ENCODE peak calls at places on chromosomes 4 and X, in four cellular contexts. One of them, this sample, is unnamed. For H3K4me1, the result is how much of the 10 kb centered on the place peaks cover.

GRCh38 chr4:23060776-23061175 is 368.0 kb downstream of the GBA3 start:
- DNase-seq in lower lobe of right lung: no peak
- DNase-seq in CD8-positive, alpha-beta memory T cell: no peak
- DNase-seq in neuronal stem cell: no peak
- DNase-seq in this sample: no peak

GRCh38 chrX:46573896-46574336 is 351 bp downstream of the CHST7 start:
- DNase-seq in lower lobe of right lung: peak
- DNase-seq in CD8-positive, alpha-beta memory T cell: peak
- DNase-seq in neuronal stem cell: peak
- DNase-seq in this sample: peak

GRCh38 chrX:78747471-78747870 is at the start of gene LPAR4:
- DNase-seq in lower lobe of right lung: no peak
- DNase-seq in CD8-positive, alpha-beta memory T cell: no peak
- DNase-seq in neuronal stem cell: peak
- DNase-seq in this sample: no peak

GRCh38 chr4:20356565-20356964 is 104.9 kb downstream of the SLIT2 start:
- DNase-seq in lower lobe of right lung: no peak
- DNase-seq in CD8-positive, alpha-beta memory T cell: no peak
- DNase-seq in neuronal stem cell: peak
- DNase-seq in this sample: no peak

GRCh38 chr4:143564472-143564871 is 51.0 kb downstream of the SMARCA5 start:
- DNase-seq in neuronal stem cell: no peak
- DNase-seq in lower lobe of right lung: no peak
- DNase-seq in CD8-positive, alpha-beta memory T cell: no peak
- DNase-seq in this sample: no peak

GRCh38 chr4:54277691-54278090 is 48.6 kb downstream of the PDGFRA start:
- DNase-seq in lower lobe of right lung: no peak
- DNase-seq in neuronal stem cell: no peak
- DNase-seq in CD8-positive, alpha-beta memory T cell: no peak
- DNase-seq in this sample: peak

GRCh38 chrX:129039176-129039575 is 484.1 kb downstream of the SMARCA1 start:
- DNase-seq in CD8-positive, alpha-beta memory T cell: no peak
- DNase-seq in neuronal stem cell: no peak
- DNase-seq in lower lobe of right lung: no peak
- DNase-seq in this sample: no peak

GRCh38 chrX:18698762-18699650 is 8.4 kb upstream of the PPEF1 start:
- DNase-seq in lower lobe of right lung: no peak
- DNase-seq in neuronal stem cell: no peak
- DNase-seq in CD8-positive, alpha-beta memory T cell: no peak
- DNase-seq in this sample: no peak

GRCh38 chr4:102196221-102196620 is 149.1 kb downstream of the SLC39A8 start:
- DNase-seq in CD8-positive, alpha-beta memory T cell: no peak
- DNase-seq in neuronal stem cell: no peak
- DNase-seq in lower lobe of right lung: no peak
- DNase-seq in this sample: no peak

GRCh38 chr4:56004235-56004634 is 55.5 kb downstream of the CEP135 start:
- DNase-seq in lower lobe of right lung: no peak
- DNase-seq in neuronal stem cell: no peak
- DNase-seq in CD8-positive, alpha-beta memory T cell: no peak
- DNase-seq in this sample: no peak

GRCh38 chr4:56003606-56004005 is 54.9 kb downstream of the CEP135 start:
- DNase-seq in neuronal stem cell: no peak
- DNase-seq in lower lobe of right lung: no peak
- DNase-seq in CD8-positive, alpha-beta memory T cell: no peak
- DNase-seq in this sample: no peak

GRCh38 chr4:56007154-56007553 is 58.4 kb downstream of the CEP135 start:
- DNase-seq in neuronal stem cell: no peak
- DNase-seq in CD8-positive, alpha-beta memory T cell: no peak
- DNase-seq in lower lobe of right lung: no peak
- DNase-seq in this sample: no peak
- H3K4me1 ChIP-seq in neuronal stem cell: under half
- H3K4me1 ChIP-seq in CD8-positive, alpha-beta memory T cell: under half
- H3K4me1 ChIP-seq in lower lobe of right lung: under half
- H3K4me1 ChIP-seq in this sample: under half

DNA sequence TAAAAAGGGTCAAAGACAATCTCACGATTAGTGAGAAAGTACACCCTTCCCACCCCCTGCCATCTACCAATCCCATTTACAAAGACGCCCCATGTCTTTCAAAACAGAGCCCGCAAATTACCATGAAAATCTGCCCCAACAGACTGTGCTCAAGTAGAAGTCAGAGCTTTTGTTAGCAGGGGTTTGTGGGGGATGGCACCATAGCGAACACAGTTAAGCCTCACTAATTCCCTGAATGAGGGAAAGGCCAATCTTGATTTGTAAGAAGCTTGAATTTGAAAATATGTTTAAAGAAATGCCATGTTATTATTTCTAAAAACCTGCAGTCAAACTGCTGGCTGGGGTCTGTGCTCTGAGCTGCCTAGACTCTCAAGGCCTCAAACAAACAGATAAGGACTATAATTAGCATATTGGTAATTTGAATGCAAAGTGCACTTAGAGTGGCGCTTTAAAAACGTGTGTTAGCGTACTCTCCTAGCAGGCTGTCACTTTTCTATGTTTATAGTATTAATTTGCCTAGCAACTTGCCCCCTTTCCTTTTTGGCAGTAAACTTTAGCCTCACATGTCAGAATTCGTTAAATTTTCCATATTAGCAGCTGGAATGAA is 9.4 kb upstream of the PAK3 start:
- DNase-seq in lower lobe of right lung: no peak
- DNase-seq in CD8-positive, alpha-beta memory T cell: no peak
- DNase-seq in neuronal stem cell: peak
- DNase-seq in this sample: no peak
- H3K4me3 ChIP-seq in lower lobe of right lung: no peak
- H3K4me3 ChIP-seq in CD8-positive, alpha-beta memory T cell: no peak
- H3K4me3 ChIP-seq in neuronal stem cell: no peak
- H3K4me3 ChIP-seq in this sample: no peak

GRCh38 chrX:69504626-69505612 is 793 bp downstream of the NALF2 start:
- DNase-seq in neuronal stem cell: no peak
- DNase-seq in lower lobe of right lung: no peak
- DNase-seq in CD8-positive, alpha-beta memory T cell: no peak
- DNase-seq in this sample: no peak

GRCh38 chrX:69505772-69506616 is 1.9 kb downstream of the NALF2 start:
- DNase-seq in neuronal stem cell: no peak
- DNase-seq in CD8-positive, alpha-beta memory T cell: no peak
- DNase-seq in lower lobe of right lung: no peak
- DNase-seq in this sample: no peak

GRCh38 chrX:69508610-69509009 is 4.5 kb downstream of the NALF2 start:
- DNase-seq in lower lobe of right lung: no peak
- DNase-seq in neuronal stem cell: no peak
- DNase-seq in CD8-positive, alpha-beta memory T cell: no peak
- DNase-seq in this sample: no peak

GRCh38 chrX:69507500-69507789 is 3.3 kb downstream of the NALF2 start:
- DNase-seq in CD8-positive, alpha-beta memory T cell: no peak
- DNase-seq in neuronal stem cell: no peak
- DNase-seq in lower lobe of right lung: no peak
- DNase-seq in this sample: no peak

DNA sequence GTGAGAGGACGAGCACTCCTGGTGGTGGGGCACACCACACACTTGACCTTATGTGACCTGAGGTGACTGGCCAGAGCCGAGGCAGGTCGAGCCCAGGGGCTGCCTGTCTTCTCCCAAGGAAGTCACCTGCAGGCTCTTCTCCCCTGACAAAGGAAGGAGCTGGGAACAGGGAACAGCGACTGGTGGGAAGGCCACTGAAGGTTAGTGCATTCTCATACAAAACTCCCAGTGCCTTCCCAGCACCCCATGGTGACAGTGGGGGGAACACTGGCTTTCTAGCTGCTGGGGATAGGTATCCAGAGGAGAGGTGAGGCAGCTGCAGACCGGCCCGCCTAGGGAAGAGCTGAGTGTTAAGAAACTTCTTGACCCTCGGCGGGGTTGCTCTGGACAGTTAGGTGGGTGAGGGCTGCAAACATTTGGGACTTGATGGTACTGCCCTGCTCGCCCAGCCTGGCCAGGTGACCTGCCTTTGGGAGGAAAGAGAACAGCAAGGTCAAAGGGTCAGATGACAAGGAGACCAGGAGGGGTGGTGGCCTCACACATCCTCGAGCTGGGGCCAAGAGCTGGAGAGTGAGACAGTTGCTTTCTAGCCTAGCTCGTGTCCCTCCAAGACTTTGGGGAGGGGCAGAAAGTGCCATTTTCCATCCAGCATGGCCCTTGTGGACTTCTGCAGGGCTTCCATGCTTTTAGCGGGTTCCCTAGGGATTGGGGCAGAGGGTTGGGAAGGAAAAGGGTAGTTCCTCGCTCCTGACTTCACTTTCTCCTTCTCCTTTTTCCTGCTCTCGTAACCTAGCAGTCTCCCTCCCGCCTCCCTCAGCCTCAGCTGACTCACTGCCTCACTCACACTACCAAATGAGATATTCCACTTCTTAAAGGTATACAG is 2.7 kb downstream of the NALF2 start:
- DNase-seq in lower lobe of right lung: no peak
- DNase-seq in neuronal stem cell: no peak
- DNase-seq in CD8-positive, alpha-beta memory T cell: no peak
- DNase-seq in this sample: no peak
- H3K27ac ChIP-seq in lower lobe of right lung: no peak
- H3K27ac ChIP-seq in neuronal stem cell: no peak
- H3K27ac ChIP-seq in CD8-positive, alpha-beta memory T cell: no peak
- H3K27ac ChIP-seq in this sample: no peak

GRCh38 chr4:138192113-138192512 is 50.0 kb downstream of the SLC7A11 start:
- DNase-seq in lower lobe of right lung: no peak
- DNase-seq in neuronal stem cell: no peak
- DNase-seq in CD8-positive, alpha-beta memory T cell: no peak
- DNase-seq in this sample: no peak
- H3K4me1 ChIP-seq in lower lobe of right lung: under half
- H3K4me1 ChIP-seq in neuronal stem cell: under half
- H3K4me1 ChIP-seq in CD8-positive, alpha-beta memory T cell: under half
- H3K4me1 ChIP-seq in this sample: under half

DNA sequence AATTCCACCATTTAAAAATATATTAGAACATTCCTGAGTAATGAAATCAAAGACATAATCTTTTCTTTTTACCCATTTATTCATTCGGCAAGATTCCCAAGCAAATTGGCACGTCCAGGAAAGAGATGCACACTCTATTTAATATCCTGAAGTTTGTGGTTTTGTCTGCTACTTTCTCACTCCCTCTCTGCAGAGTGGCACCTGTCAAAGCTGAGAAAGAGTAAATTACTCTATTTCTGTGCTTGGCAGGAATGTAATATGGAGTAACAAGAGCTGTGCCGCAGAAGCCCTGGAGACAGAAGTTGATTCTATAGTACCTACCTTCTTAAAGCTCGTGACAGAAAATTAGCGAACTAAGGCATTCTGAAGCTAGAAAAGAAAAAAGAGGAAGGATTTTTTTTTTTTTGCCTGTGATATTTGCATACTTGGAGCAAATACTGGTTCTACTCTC is 5.5 kb downstream of the GSTCD start:
- DNase-seq in lower lobe of right lung: no peak
- DNase-seq in CD8-positive, alpha-beta memory T cell: no peak
- DNase-seq in neuronal stem cell: no peak
- DNase-seq in this sample: no peak
- H3K4me3 ChIP-seq in lower lobe of right lung: no peak
- H3K4me3 ChIP-seq in CD8-positive, alpha-beta memory T cell: no peak
- H3K4me3 ChIP-seq in neuronal stem cell: no peak
- H3K4me3 ChIP-seq in this sample: no peak

DNA sequence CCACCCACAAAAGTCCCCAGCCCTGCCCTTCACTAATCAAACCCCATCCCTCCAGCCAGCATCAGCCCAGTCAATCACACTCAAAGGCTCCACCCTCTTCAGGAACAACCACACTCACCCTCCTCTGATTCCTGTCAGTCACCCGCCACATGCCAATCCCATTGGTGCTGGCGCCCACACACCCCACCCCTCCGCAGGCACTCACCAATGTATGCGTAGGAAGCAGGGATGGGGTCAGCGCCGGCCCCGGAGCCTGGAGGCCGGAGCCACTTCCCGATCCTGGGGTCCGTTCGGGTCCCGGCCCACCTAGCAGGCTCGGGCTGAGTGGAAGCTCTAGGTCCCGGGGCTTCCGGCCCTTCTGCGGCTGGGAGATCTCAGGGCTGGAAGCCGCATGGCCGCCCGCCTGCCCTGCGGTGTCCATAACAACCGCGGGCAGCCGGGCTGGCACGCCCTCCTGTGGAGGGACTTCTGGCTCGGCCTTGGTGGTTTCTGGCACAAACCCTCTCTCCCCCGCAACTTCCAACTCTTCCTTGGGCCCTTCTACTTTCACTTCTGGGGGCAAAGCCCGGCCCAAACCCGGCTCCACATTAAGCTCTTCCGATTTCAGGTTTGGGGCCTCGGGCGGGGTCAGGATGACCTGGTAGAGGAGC is 7.9 kb upstream of the CFP start:
- DNase-seq in lower lobe of right lung: peak
- DNase-seq in neuronal stem cell: no peak
- DNase-seq in CD8-positive, alpha-beta memory T cell: no peak
- DNase-seq in this sample: peak
- H3K27ac ChIP-seq in lower lobe of right lung: no peak
- H3K27ac ChIP-seq in neuronal stem cell: no peak
- H3K27ac ChIP-seq in CD8-positive, alpha-beta memory T cell: no peak
- H3K27ac ChIP-seq in this sample: no peak

GRCh38 chr4:2600878-2601277 is 64.4 kb downstream of the FAM193A start:
- DNase-seq in lower lobe of right lung: no peak
- DNase-seq in neuronal stem cell: no peak
- DNase-seq in CD8-positive, alpha-beta memory T cell: no peak
- DNase-seq in this sample: no peak
- H3K4me1 ChIP-seq in lower lobe of right lung: under half
- H3K4me1 ChIP-seq in neuronal stem cell: under half
- H3K4me1 ChIP-seq in CD8-positive, alpha-beta memory T cell: under half
- H3K4me1 ChIP-seq in this sample: under half

GRCh38 chr4:76246852-76247251 is 4.7 kb upstream of the FAM47E start:
- DNase-seq in neuronal stem cell: no peak
- DNase-seq in lower lobe of right lung: no peak
- DNase-seq in CD8-positive, alpha-beta memory T cell: no peak
- DNase-seq in this sample: no peak

GRCh38 chr4:76251448-76252270 is at the start of gene FAM47E:
- DNase-seq in neuronal stem cell: peak
- DNase-seq in lower lobe of right lung: peak
- DNase-seq in CD8-positive, alpha-beta memory T cell: peak
- DNase-seq in this sample: peak

GRCh38 chr4:76252271-76252653 is 741 bp downstream of the FAM47E start:
- DNase-seq in neuronal stem cell: no peak
- DNase-seq in lower lobe of right lung: no peak
- DNase-seq in CD8-positive, alpha-beta memory T cell: peak
- DNase-seq in this sample: no peak

GRCh38 chr4:76253511-76253910 is 2.0 kb downstream of the FAM47E start:
- DNase-seq in lower lobe of right lung: no peak
- DNase-seq in neuronal stem cell: no peak
- DNase-seq in CD8-positive, alpha-beta memory T cell: no peak
- DNase-seq in this sample: no peak

GRCh38 chr4:76250962-76251361 is 559 bp upstream of the FAM47E start:
- DNase-seq in lower lobe of right lung: no peak
- DNase-seq in neuronal stem cell: no peak
- DNase-seq in CD8-positive, alpha-beta memory T cell: no peak
- DNase-seq in this sample: peak
- H3K4me3 ChIP-seq in lower lobe of right lung: peak
- H3K4me3 ChIP-seq in neuronal stem cell: no peak
- H3K4me3 ChIP-seq in CD8-positive, alpha-beta memory T cell: no peak
- H3K4me3 ChIP-seq in this sample: no peak

This sample was measured in CD4-positive, CD25-positive, alpha-beta regulatory T cell.